ENCODE peak calls at places on chromosomes 13 and 19, in four cellular contexts. O is C1 segment of cervical spinal cord, H is NCI-H1105, N is mucosa of gallbladder. W is an unnamed sample.

GRCh38 chr13:90868321-90868920 is 479.1 kb upstream of the MIR17HG start:
- DNase-seq in O (no peak), N (no peak), H (no peak), W (no peak)

GRCh38 chr13:109517516-109517915 is 268.9 kb downstream of the IRS2 start:
- DNase-seq in O (no peak), N (no peak), H (no peak), W (no peak)

GRCh38 chr13:81539643-81540150 is 1198.8 kb upstream of the SPRY2 start:
- DNase-seq in N (no peak), O (no peak), H (no peak), W (no peak)

GRCh38 chr13:99725644-99726043 is 224.4 kb downstream of the TM9SF2 start:
- DNase-seq in N (no peak), O (no peak), H (no peak), W (no peak)

GRCh38 chr13:23828086-23828485 is 61.1 kb downstream of the MIPEP start:
- DNase-seq in N (no peak), H (no peak), O (no peak), W (no peak)

GRCh38 chr19:765179-765738 is 14.3 kb downstream of the MISP start:
- DNase-seq in O (no peak), N (no peak), H (no peak), W (no peak)

GRCh38 chr19:44848805-44849457 is 2.8 kb downstream of the NECTIN2 start:
- DNase-seq in N (no peak), H (no peak), O (no peak), W (no peak)

GRCh38 chr13:73754727-73755292 is 379.4 kb downstream of the KLF12 start:
- DNase-seq in O (peak; percentile 13), H (peak; percentile 22), N (peak; percentile 31), W (no peak)

GRCh38 chr19:2734589-2735288 is 5.1 kb downstream of the SLC39A3 start:
- DNase-seq in O (no peak), N (no peak), H (no peak), W (no peak)

GRCh38 chr19:42850981-42851717 is 28.4 kb downstream of the PSG1 start:
- DNase-seq in N (peak; percentile 29), O (peak; percentile 35), H (no peak), W (no peak)

GRCh38 chr19:12098040-12098439 is 33.5 kb downstream of the ZNF844 start:
- DNase-seq in H (no peak), O (no peak), N (no peak), W (no peak)